ENCODE peak calls at places on chromosomes 4 and X, in six cellular contexts. W, P, K, Y, M and O are unnamed samples. For H3K4me1, the result is how much of the 10 kb centered on the place peaks cover.

GRCh38 chr4:103634236-103634635 is 85.5 kb downstream of the TACR3 start:
- DNase-seq in M (no peak), K (no peak), P (no peak), W (no peak), Y (no peak), O (no peak)

GRCh38 chr4:83361416-83362196 is 27.0 kb upstream of the HPSE start:
- DNase-seq in W (no peak), P (no peak), M (no peak), Y (no peak), K (no peak), O (no peak)

GRCh38 chrX:44152867-44153266 is 179.7 kb upstream of the NDP start:
- DNase-seq in K (no peak), Y (no peak), W (no peak), M (no peak), P (no peak), O (no peak)

GRCh38 chr4:177308842-177309524 is 691 bp upstream of the NEIL3 start:
- DNase-seq in M (no peak), K (no peak), Y (no peak), W (no peak), P (no peak), O (no peak)

GRCh38 chr4:147984065-147984777 is 252.3 kb downstream of the ARHGAP10 start:
- DNase-seq in K (no peak), W (no peak), Y (peak), P (no peak), M (no peak), O (no peak)

GRCh38 chrX:149511081-149511480 is 6.0 kb upstream of the IDS start:
- DNase-seq in P (no peak), Y (no peak), K (no peak), W (no peak), M (no peak), O (no peak)

GRCh38 chr4:175062183-175062592 is 144.0 kb downstream of the ADAM29 start:
- DNase-seq in M (no peak), Y (no peak), P (peak), K (no peak), W (no peak), O (no peak)

GRCh38 chr4:89357346-89357745 is 49.7 kb upstream of the GPRIN3 start:
- DNase-seq in P (no peak), W (no peak), Y (no peak), K (no peak), M (no peak), O (no peak)

GRCh38 chr4:110442788-110443187 is 33.2 kb upstream of the ENPEP start:
- DNase-seq in M (no peak), P (no peak), K (no peak), Y (no peak), W (no peak), O (no peak)

GRCh38 chr4:10197952-10198351 is 81.4 kb upstream of the WDR1 start:
- DNase-seq in W (no peak), M (no peak), Y (no peak), P (no peak), K (no peak), O (no peak)

GRCh38 chr4:4260185-4260751 is 12.2 kb upstream of the TMEM128 start:
- DNase-seq in K (no peak), Y (peak), W (no peak), P (no peak), M (no peak), O (no peak)

GRCh38 chrX:17278961-17279360 is 96.0 kb upstream of the NHS start:
- DNase-seq in Y (no peak), W (no peak), P (no peak), M (no peak), K (no peak), O (no peak)

GRCh38 chrX:13936804-13937203 is 92.9 kb downstream of the GEMIN8 start:
- DNase-seq in K (no peak), Y (no peak), P (no peak), W (no peak), M (no peak), O (no peak)
- H3K4me3 ChIP-seq in K (no peak), Y (no peak), P (peak), W (no peak), M (no peak), O (no peak)

GRCh38 chr4:98687876-98688275 is 29.5 kb upstream of the TSPAN5 start:
- DNase-seq in Y (no peak), M (no peak), W (no peak), K (no peak), P (no peak), O (no peak)
- H3K4me1 ChIP-seq in Y (under half), M (under half), W (under half), K (under half), P (under half), O (under half)

DNA sequence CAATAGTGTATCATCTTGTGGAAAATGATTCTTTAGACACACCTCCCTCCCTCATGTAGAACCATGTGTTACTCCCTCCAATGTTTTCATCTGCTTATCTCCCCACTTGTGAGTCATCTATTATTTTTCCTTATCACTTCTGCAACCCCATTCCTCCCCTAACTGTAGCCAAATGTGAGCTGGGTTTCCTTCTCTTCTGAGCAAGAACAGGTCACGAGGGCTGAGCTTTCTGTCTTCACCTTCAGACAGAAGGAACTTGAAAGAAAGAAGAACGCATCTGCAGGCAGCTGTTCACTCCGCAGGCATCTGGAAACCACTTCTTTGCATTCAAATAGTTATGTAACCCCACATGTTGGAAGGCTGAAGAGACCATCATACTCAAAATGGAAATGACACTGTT is 1.8 kb downstream of the PPP1R2C start:
- DNase-seq in M (no peak), K (no peak), Y (no peak), P (no peak), W (no peak), O (no peak)
- TF ChIP-seq POLR2AphosphoS5 in M (no peak), K (no peak), Y (no peak), P (no peak), W (no peak), O (no peak)

GRCh38 chr4:113978561-113979156 is 788 bp downstream of the ARSJ start:
- DNase-seq in W (peak), Y (peak), K (peak), M (no peak), P (no peak), O (peak)

GRCh38 chr4:113978105-113978504 is 1.3 kb downstream of the ARSJ start:
- DNase-seq in P (no peak), K (no peak), Y (no peak), M (no peak), W (no peak), O (no peak)

GRCh38 chr4:113979157-113979972 is at the start of gene ARSJ:
- DNase-seq in M (no peak), Y (peak), K (peak), W (peak), P (peak), O (peak)

GRCh38 chr4:113975578-113975977 is 3.9 kb downstream of the ARSJ start:
- DNase-seq in P (no peak), M (no peak), Y (no peak), K (no peak), W (no peak), O (no peak)

DNA sequence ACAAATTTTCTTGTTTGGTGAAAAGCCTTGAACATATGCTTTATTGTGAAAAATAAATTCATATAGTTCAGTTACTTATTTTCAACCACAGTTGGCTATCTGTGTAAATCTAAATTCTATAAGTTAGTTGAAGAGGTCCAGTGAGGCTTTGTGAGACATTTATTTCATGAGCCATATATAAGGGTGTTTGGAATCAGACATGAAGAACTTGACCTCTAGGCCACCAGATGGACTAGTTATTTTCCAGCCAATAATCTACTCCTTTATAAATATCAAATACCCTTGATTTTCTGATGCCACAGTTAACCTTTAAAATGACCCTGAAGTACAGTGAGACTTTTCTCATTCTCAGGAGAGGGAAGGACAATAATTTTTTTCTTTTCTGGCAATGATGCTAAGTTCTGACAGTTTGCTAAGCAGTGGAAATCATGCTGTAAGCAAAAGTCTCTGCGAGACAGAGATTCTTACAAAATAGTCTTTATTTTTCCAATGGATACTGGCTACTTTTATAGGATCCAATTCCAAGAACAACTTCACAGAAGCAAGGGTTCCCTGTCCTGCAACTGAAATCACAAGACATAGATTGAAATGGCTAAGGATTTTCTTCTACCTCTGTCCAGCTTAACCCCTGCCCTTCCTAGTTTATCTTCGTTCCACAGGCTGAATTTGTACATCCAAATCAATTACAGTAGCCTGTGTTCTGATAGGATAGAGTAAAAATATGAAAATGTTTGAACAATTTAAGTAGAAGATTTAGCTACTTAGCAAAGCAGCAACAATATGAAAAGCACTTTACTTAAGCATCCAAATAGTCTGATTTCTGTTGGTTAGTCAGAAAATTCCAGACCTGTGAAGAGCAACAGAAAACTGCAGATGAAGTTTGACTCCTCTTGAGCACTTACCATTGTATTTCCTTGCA is 2.3 kb downstream of the ARSJ start:
- DNase-seq in Y (no peak), M (no peak), P (no peak), W (no peak), K (no peak), O (no peak)
- H3K4me3 ChIP-seq in Y (peak), M (no peak), P (peak), W (peak), K (no peak), O (peak)

GRCh38 chr4:2849267-2850140 is 5.9 kb downstream of the ADD1 start:
- DNase-seq in K (no peak), P (peak), M (no peak), W (no peak), Y (no peak), O (no peak)
- H3K4me1 ChIP-seq in K (half or more), P (half or more), M (half or more), W (half or more), Y (under half), O (under half)

GRCh38 chr4:184896868-184897715 is 71.3 kb upstream of the ACSL1 start:
- DNase-seq in P (no peak), K (peak), Y (no peak), M (no peak), W (no peak), O (no peak)
- TF ChIP-seq POLR2AphosphoS5 in P (no peak), K (no peak), Y (no peak), M (no peak), W (peak), O (no peak)